ENCODE peak calls at places on chromosome 21, in five cellular contexts. S is AG10803, D is PC-3, F is foreskin fibroblast, T is left ventricle myocardium inferior. K is an unnamed sample.

GRCh38 chr21:39451332-39452206 is at the start of gene SH3BGR:
- DNase-seq in T (peak; percentile 73), F (no peak), S (peak; percentile 33), D (peak; percentile 12), K (peak; percentile 25)

GRCh38 chr21:36518883-36519492 is 39.1 kb upstream of the CLDN14 start:
- DNase-seq in S (no peak), F (no peak), T (no peak), D (no peak), K (no peak)

GRCh38 chr21:25421327-25422028 is 185.8 kb downstream of the MRPL39 start:
- DNase-seq in F (peak; percentile 30), S (peak; percentile 33), D (peak; percentile 78), T (no peak), K (peak; percentile 69)

GRCh38 chr21:37365657-37366487 is 701 bp upstream of the DYRK1A start:
- DNase-seq in T (peak; percentile 76), F (peak; percentile 52), S (peak; percentile 72), D (peak; percentile 81), K (peak; percentile 77)

GRCh38 chr21:36450511-36450910 is 29.4 kb downstream of the CLDN14 start:
- DNase-seq in T (no peak), S (peak; percentile 29), F (no peak), D (peak; percentile 41), K (peak; percentile 73)

GRCh38 chr21:37447288-37447936 is 80.8 kb downstream of the DYRK1A start:
- DNase-seq in F (no peak), T (no peak), D (no peak), S (no peak), K (no peak)

GRCh38 chr21:42460391-42461184 is 35.4 kb downstream of the RSPH1 start:
- DNase-seq in T (no peak), S (no peak), D (no peak), F (no peak), K (no peak)

GRCh38 chr21:37700641-37701202 is 215.5 kb downstream of the KCNJ6 start:
- DNase-seq in F (peak; percentile 60), T (no peak), D (peak; percentile 83), S (peak; percentile 82), K (peak; percentile 86)

GRCh38 chr21:19507682-19508260 is 1104.2 kb upstream of the TMPRSS15 start:
- DNase-seq in S (no peak), D (peak; percentile 28), T (no peak), F (no peak), K (peak; percentile 2)

GRCh38 chr21:42781150-42781980 is 98.0 kb downstream of the WDR4 start:
- DNase-seq in T (no peak), D (peak; percentile 36), F (no peak), S (no peak), K (no peak)

GRCh38 chr21:36700295-36700960 is 1.5 kb downstream of the SIM2 start:
- DNase-seq in F (no peak), D (no peak), T (no peak), S (no peak), K (no peak)

GRCh38 chr21:28754127-28754611 is 238.5 kb downstream of the LTN1 start:
- DNase-seq in F (peak; percentile 76), D (no peak), T (peak; percentile 46), S (peak; percentile 67), K (peak; percentile 86)

GRCh38 chr21:28687571-28687970 is 305.1 kb downstream of the LTN1 start:
- DNase-seq in F (no peak), T (no peak), D (peak; percentile 95), S (no peak), K (no peak)

GRCh38 chr21:36734367-36735200 is 35.7 kb downstream of the SIM2 start:
- DNase-seq in S (no peak), D (no peak), T (no peak), F (no peak), K (no peak)

GRCh38 chr21:36717901-36718465 is 19.1 kb downstream of the SIM2 start:
- DNase-seq in F (no peak), S (no peak), T (no peak), D (no peak), K (no peak)

GRCh38 chr21:37564924-37565529 is 198.5 kb downstream of the DYRK1A start:
- DNase-seq in F (no peak), S (no peak), T (no peak), D (peak; percentile 6), K (peak; percentile 9)

GRCh38 chr21:33844104-33844889 is 71.3 kb downstream of the ATP5PO start:
- DNase-seq in S (peak; percentile 85), F (peak; percentile 54), T (peak; percentile 32), D (no peak), K (peak; percentile 56)

GRCh38 chr21:33578214-33578613 is 10.3 kb downstream of the DONSON start:
- DNase-seq in F (peak; percentile 45), S (peak; percentile 80), D (no peak), T (no peak), K (peak; percentile 23)

GRCh38 chr21:36388835-36389234 is 3.6 kb downstream of the CHAF1B start:
- DNase-seq in D (no peak), S (peak; percentile 51), T (no peak), F (peak; percentile 8), K (peak; percentile 43)

GRCh38 chr21:42512346-42513034 is 1.2 kb upstream of the SLC37A1 start:
- DNase-seq in F (no peak), D (no peak), S (no peak), T (no peak), K (no peak)

GRCh38 chr21:35611752-35612151 is 448.6 kb downstream of the SETD4 start:
- DNase-seq in F (no peak), D (peak; percentile 22), T (no peak), S (peak; percentile 16), K (peak; percentile 14)

GRCh38 chr21:35256468-35256988 is 207.4 kb upstream of the RUNX1 start:
- DNase-seq in S (peak; percentile 96), F (peak; percentile 97), D (peak; percentile 98), T (peak; percentile 81), K (peak; percentile 99)

GRCh38 chr21:39867198-39867650 is at the start of gene PCP4:
- DNase-seq in F (no peak), S (peak; percentile 11), T (no peak), D (peak; percentile 74), K (peak; percentile 19)

GRCh38 chr21:29521872-29522271 is 223.2 kb downstream of the BACH1 start:
- DNase-seq in D (no peak), F (no peak), T (no peak), S (no peak), K (no peak)

GRCh38 chr21:38645282-38645681 is 147.0 kb upstream of the ERG start:
- DNase-seq in D (peak; percentile 76), S (peak; percentile 83), T (no peak), F (peak; percentile 68), K (peak; percentile 90)

GRCh38 chr21:35528109-35529042 is 479.3 kb upstream of the RUNX1 start:
- DNase-seq in T (peak; percentile 15), D (no peak), S (no peak), F (no peak), K (peak; percentile 17)

GRCh38 chr21:28823464-28823863 is 169.2 kb downstream of the LTN1 start:
- DNase-seq in D (no peak), F (no peak), S (no peak), T (no peak), K (no peak)

GRCh38 chr21:36791695-36792451 is 93.0 kb downstream of the SIM2 start:
- DNase-seq in F (no peak), S (no peak), D (no peak), T (peak; percentile 25), K (no peak)

GRCh38 chr21:17513214-17514123 is 626 bp downstream of the CXADR start:
- DNase-seq in S (no peak), F (no peak), D (peak; percentile 38), T (no peak), K (peak; percentile 32)

GRCh38 chr21:16117331-16117730 is 387.5 kb downstream of the USP25 start:
- DNase-seq in T (no peak), F (no peak), S (peak; percentile 25), D (no peak), K (peak; percentile 61)
- H3K4me3 ChIP-seq in T (peak overlapping the region; percentile 30), F (no peak overlapping the region), S (peak overlapping the region; percentile 7), D (no peak overlapping the region), K (no peak overlapping the region)

GRCh38 chr21:32565856-32566465 is 19.4 kb downstream of the TCP10L start:
- DNase-seq in F (no peak), T (no peak), D (no peak), S (peak; percentile 38), K (peak; percentile 47)

GRCh38 chr21:32559004-32559610 is 26.2 kb downstream of the TCP10L start:
- DNase-seq in T (no peak), S (no peak), F (no peak), D (no peak), K (no peak)

GRCh38 chr21:32560896-32561295 is 24.4 kb downstream of the TCP10L start:
- DNase-seq in F (no peak), D (no peak), T (no peak), S (no peak), K (no peak)

GRCh38 chr21:32562915-32563314 is 22.4 kb downstream of the TCP10L start:
- DNase-seq in S (no peak), T (no peak), D (no peak), F (no peak), K (no peak)

GRCh38 chr21:32562426-32562825 is 22.9 kb downstream of the TCP10L start:
- DNase-seq in T (no peak), D (no peak), F (peak; percentile 74), S (peak; percentile 91), K (peak; percentile 88)
- TF ChIP-seq CTCF in T (peak; percentile 70), D (no peak), F (peak; percentile 64), S (peak; percentile 77), K (peak; percentile 62)

DNA sequence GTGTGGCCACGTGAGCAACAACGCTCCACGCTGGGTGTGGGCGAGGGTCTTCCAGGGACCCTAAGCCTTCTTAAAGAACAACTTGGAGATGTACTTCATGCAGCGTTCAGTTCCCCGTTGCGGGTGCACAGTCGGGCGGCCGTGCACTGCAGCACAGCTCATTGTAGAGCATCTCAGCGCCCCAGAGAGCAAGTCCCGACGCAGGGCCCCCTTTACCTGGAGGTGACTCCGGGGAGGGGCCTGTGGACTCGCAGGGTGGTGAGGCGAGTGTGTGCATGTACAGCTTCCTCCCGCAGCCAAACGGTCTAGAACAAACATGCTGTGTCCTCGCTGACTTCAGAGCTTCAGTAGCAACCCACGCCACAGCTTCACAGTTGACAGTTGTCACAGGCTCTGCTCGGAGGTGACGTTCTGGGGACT is 19.5 kb downstream of the RRP1 start:
- DNase-seq in T (no peak), D (no peak), S (no peak), F (no peak), K (no peak)
- H3K4me3 ChIP-seq in T (no peak overlapping the region), D (no peak overlapping the region), S (no peak overlapping the region), F (no peak overlapping the region), K (no peak overlapping the region)

GRCh38 chr21:31500976-31501375 is 156.9 kb upstream of the TIAM1 start:
- DNase-seq in T (no peak), S (no peak), F (no peak), D (no peak), K (no peak)

GRCh38 chr21:31501921-31502320 is 157.6 kb upstream of the SOD1 start:
- DNase-seq in T (no peak), D (peak; percentile 87), S (no peak), F (no peak), K (no peak)

GRCh38 chr21:31500071-31500470 is 156.0 kb upstream of the TIAM1 start:
- DNase-seq in S (no peak), D (no peak), F (no peak), T (peak; percentile 26), K (no peak)

GRCh38 chr21:31497939-31498338 is 153.9 kb upstream of the TIAM1 start:
- DNase-seq in F (no peak), S (no peak), T (no peak), D (no peak), K (no peak)

DNA sequence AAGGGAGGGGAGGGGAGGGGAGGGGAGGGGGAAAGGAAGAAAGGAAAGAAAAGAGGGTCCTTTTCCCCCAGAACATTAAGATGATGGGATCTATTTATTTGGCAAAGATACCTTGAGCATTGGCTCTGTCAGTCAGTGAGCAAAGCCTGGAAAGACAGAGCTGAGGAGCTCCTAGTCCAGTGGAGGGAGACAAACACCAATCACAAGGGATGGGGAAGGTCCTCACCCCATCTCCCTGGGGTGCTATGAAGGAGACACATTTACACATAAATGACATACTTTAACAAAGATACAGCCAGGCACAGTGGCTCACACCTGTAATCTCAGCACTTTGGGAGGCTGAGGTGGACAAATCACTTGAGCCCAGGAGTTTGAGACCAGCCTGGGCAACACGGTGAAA is 154.9 kb upstream of the TIAM1 start:
- DNase-seq in F (no peak), S (no peak), D (no peak), T (no peak), K (no peak)
- TF ChIP-seq CTCF in F (no peak), S (no peak), D (peak; percentile 20), T (no peak), K (no peak)

K was measured in cardiac fibroblast.